ENCODE peak calls at places on chromosome 12, in seven cellular contexts. Q, H, B, O, Y, I and G are unnamed samples. For H3K4me1, the result is how much of the 10 kb centered on the place peaks cover.

GRCh38 chr12:75364918-75365317 is 26.0 kb upstream of the GLIPR1L2 start:
- DNase-seq in H (no peak), B (no peak), Q (peak), Y (no peak), I (no peak), O (no peak), G (no peak)

GRCh38 chr12:62438098-62438692 is 28.4 kb upstream of the MON2 start:
- DNase-seq in Y (peak), O (no peak), B (peak), H (no peak), I (no peak), Q (peak), G (no peak)

GRCh38 chr12:38713294-38713693 is 192.1 kb downstream of the CPNE8 start:
- DNase-seq in B (no peak), O (no peak), Q (no peak), I (no peak), H (no peak), Y (no peak), G (no peak)

GRCh38 chr12:46445093-46445492 is 72.5 kb upstream of the SLC38A2 start:
- DNase-seq in Y (peak), B (no peak), O (no peak), H (no peak), Q (no peak), I (no peak), G (no peak)

GRCh38 chr12:105451211-105451610 is 120.7 kb downstream of the C12orf75 start:
- DNase-seq in I (no peak), B (no peak), Q (peak), O (no peak), Y (no peak), H (no peak), G (peak)

GRCh38 chr12:32052300-32052691 is 54.4 kb upstream of the BICD1 start:
- DNase-seq in B (no peak), I (no peak), Q (no peak), Y (no peak), O (no peak), H (no peak), G (no peak)

GRCh38 chr12:54300267-54300731 is 516 bp downstream of the NFE2 start:
- DNase-seq in Y (no peak), I (no peak), H (no peak), B (no peak), O (no peak), Q (no peak), G (no peak)

GRCh38 chr12:89661706-89662330 is 46.8 kb downstream of the ATP2B1 start:
- DNase-seq in H (no peak), I (no peak), Q (no peak), B (no peak), O (no peak), Y (no peak), G (no peak)

GRCh38 chr12:69688496-69689427 is 10.3 kb downstream of the BEST3 start:
- DNase-seq in I (peak), B (no peak), Q (peak), O (no peak), H (peak), Y (peak), G (peak)

GRCh38 chr12:71780207-71780822 is 25.7 kb downstream of the RAB21 start:
- DNase-seq in H (peak), I (no peak), Y (peak), O (no peak), B (no peak), Q (peak), G (peak)

GRCh38 chr12:47085815-47086252 is 6.1 kb upstream of the AMIGO2 start:
- DNase-seq in Q (peak), I (no peak), B (no peak), Y (peak), O (no peak), H (no peak), G (no peak)

GRCh38 chr12:48003226-48004038 is 844 bp downstream of the COL2A1 start:
- DNase-seq in O (no peak), H (no peak), Q (no peak), Y (peak), I (no peak), B (no peak), G (no peak)

GRCh38 chr12:53870122-53870521 is 68.5 kb upstream of the HOXC13 start:
- DNase-seq in H (no peak), O (no peak), B (no peak), I (no peak), Q (no peak), Y (peak), G (no peak)

GRCh38 chr12:49331360-49332222 is 5.4 kb downstream of the C1QL4 start:
- DNase-seq in Q (peak), Y (peak), H (peak), I (peak), B (no peak), O (peak), G (peak)

GRCh38 chr12:86334071-86334470 is 77.9 kb upstream of the MGAT4C start:
- DNase-seq in B (no peak), O (no peak), Y (no peak), I (no peak), H (no peak), Q (no peak), G (no peak)

GRCh38 chr12:123142948-123143752 is 7.7 kb downstream of the PITPNM2 start:
- DNase-seq in Q (no peak), B (no peak), I (no peak), O (peak), Y (peak), H (peak), G (no peak)

GRCh38 chr12:70648191-70648590 is 11.0 kb upstream of the PTPRB start:
- DNase-seq in H (no peak), B (no peak), Y (no peak), Q (peak), I (no peak), O (no peak), G (no peak)

GRCh38 chr12:79138872-79139271 is 274.3 kb downstream of the SYT1 start:
- DNase-seq in Y (no peak), B (no peak), I (no peak), Q (no peak), O (no peak), H (no peak), G (no peak)

GRCh38 chr12:70664463-70664862 is 27.2 kb upstream of the PTPRB start:
- DNase-seq in I (no peak), O (no peak), Y (no peak), H (no peak), Q (no peak), B (no peak), G (no peak)

GRCh38 chr12:120332041-120332440 is 4.5 kb upstream of the PLA2G1B start:
- DNase-seq in B (no peak), O (no peak), I (no peak), Q (no peak), H (no peak), Y (no peak), G (no peak)

GRCh38 chr12:3048540-3048939 is 28.6 kb upstream of the TSPAN9 start:
- DNase-seq in Q (no peak), Y (no peak), H (no peak), I (no peak), O (no peak), B (no peak), G (no peak)

GRCh38 chr12:9699269-9699897 is 29.9 kb downstream of the CLEC2D start:
- DNase-seq in B (no peak), O (no peak), I (no peak), Q (no peak), H (no peak), Y (no peak), G (no peak)

GRCh38 chr12:104750061-104750460 is 208.0 kb downstream of the SLC41A2 start:
- DNase-seq in O (no peak), I (no peak), B (no peak), H (no peak), Q (peak), Y (no peak), G (peak)

GRCh38 chr12:49662998-49663843 is 39.9 kb downstream of the PRPF40B start:
- DNase-seq in H (peak), Y (no peak), O (peak), B (peak), I (peak), Q (peak), G (peak)

GRCh38 chr12:76685246-76685678 is 78.7 kb upstream of the ZDHHC17 start:
- DNase-seq in H (peak), B (no peak), O (no peak), Q (peak), Y (peak), I (no peak), G (no peak)

GRCh38 chr12:4285070-4285469 is 11.5 kb downstream of the CCND2 start:
- DNase-seq in O (no peak), B (no peak), Y (no peak), Q (no peak), I (no peak), H (no peak), G (no peak)

GRCh38 chr12:104570174-104570907 is 113.6 kb downstream of the CHST11 start:
- DNase-seq in I (no peak), H (no peak), B (no peak), O (no peak), Y (no peak), Q (no peak), G (no peak)

GRCh38 chr12:114631242-114631641 is 52.7 kb downstream of the TBX3 start:
- DNase-seq in I (no peak), H (no peak), B (no peak), Y (no peak), Q (no peak), O (no peak), G (no peak)

GRCh38 chr12:10620078-10620779 is 6.8 kb upstream of the MAGOHB start:
- DNase-seq in I (no peak), Q (no peak), B (no peak), Y (no peak), O (no peak), H (no peak), G (no peak)

GRCh38 chr12:15527201-15527782 is 205.0 kb downstream of the PTPRO start:
- DNase-seq in H (peak), Y (peak), I (no peak), Q (peak), B (no peak), O (no peak), G (peak)

GRCh38 chr12:59699408-59700144 is 103.7 kb downstream of the SLC16A7 start:
- DNase-seq in I (no peak), O (no peak), Y (no peak), B (no peak), Q (peak), H (no peak), G (no peak)

GRCh38 chr12:91555981-91556380 is 373.4 kb upstream of the DCN start:
- DNase-seq in O (no peak), I (no peak), H (no peak), B (no peak), Q (no peak), Y (no peak), G (no peak)

GRCh38 chr12:28350502-28350901 is 160.2 kb downstream of the CCDC91 start:
- DNase-seq in O (no peak), B (no peak), Q (no peak), H (no peak), I (no peak), Y (no peak), G (no peak)

GRCh38 chr12:5344131-5344530 is 87.8 kb upstream of the NTF3 start:
- DNase-seq in H (no peak), B (no peak), O (no peak), Q (no peak), Y (no peak), I (no peak), G (no peak)

GRCh38 chr12:45388545-45388944 is 172.7 kb downstream of the ANO6 start:
- DNase-seq in B (no peak), O (no peak), H (no peak), Y (peak), I (no peak), Q (peak), G (peak)

GRCh38 chr12:5807090-5807414 is 138.0 kb downstream of the ANO2 start:
- DNase-seq in B (no peak), I (no peak), Q (peak), H (no peak), O (no peak), Y (no peak), G (no peak)

GRCh38 chr12:113388351-113388750 is 15.3 kb downstream of the SDS start:
- DNase-seq in Q (no peak), Y (no peak), I (no peak), H (no peak), B (no peak), O (no peak), G (no peak)

GRCh38 chr12:103677905-103678304 is 90.8 kb downstream of the STAB2 start:
- DNase-seq in O (no peak), Y (no peak), B (no peak), H (no peak), I (no peak), Q (no peak), G (no peak)

GRCh38 chr12:101027200-101027599 is 182.8 kb downstream of the SLC5A8 start:
- DNase-seq in H (no peak), Q (no peak), O (no peak), B (no peak), I (no peak), Y (no peak), G (no peak)

DNA sequence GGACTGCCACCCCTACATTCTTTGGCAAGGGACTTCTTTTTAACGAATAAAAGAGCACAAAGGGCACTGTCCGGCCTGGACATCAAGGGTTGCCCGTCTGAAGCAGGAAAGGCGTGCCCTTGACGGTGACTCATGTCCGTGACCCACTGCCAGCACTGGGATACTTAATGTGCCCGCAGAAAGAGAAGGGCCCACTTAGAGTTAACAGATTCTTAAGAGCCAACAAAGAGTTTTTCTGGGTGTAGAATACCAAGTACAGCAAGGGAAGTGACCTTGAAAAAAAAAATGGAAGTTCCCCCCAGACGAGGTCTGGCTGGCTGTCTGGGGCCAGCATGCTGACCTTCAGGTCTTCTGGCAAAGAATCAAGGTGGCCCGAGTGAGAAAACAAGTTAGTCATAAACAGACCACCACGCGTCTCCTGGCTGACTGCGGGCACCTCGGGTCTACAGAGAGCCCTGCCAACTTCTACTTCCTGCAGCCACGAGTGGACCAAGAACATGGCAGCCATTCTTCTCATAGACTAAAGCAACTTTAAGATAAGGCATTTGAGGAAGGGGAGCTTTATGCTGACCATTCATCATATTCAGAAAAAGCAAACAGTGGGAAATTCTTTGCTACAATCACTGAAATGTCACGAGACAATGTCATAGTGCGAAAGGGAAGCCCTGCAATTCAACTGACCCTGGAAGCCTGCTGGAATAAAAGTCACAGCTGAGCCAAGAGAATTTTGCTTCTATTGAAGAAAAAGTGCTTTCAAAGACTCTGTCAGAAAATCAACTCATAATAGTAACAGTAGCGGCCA is 10.4 kb upstream of the SELPLG start:
- DNase-seq in B (no peak), Q (no peak), Y (peak), O (peak), H (peak), I (no peak), G (peak)
- TF ChIP-seq POLR2A in B (peak), Q (no peak), Y (no peak), O (no peak), H (no peak), I (no peak), G (no peak)

DNA sequence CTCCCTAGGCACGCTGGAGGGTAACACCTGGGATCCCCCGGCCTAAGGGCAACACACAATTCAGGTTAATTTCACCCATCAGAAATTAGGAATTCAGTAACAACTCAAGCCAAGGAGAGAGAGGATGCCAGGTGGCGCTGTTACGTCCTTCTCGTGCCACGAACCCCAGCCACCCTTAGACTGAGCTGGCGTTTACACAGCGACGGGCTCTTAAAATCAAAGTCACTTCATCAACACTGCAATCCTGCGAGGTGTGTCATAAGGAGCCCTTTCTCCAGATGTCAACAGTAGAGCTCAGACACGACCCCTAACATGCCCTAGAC is 110.6 kb upstream of the TMEM132D start:
- DNase-seq in I (no peak), H (no peak), Y (peak), Q (no peak), B (no peak), O (no peak), G (no peak)
- H3K4me3 ChIP-seq in I (no peak), H (no peak), Y (no peak), Q (no peak), B (no peak), O (no peak), G (no peak)

DNA sequence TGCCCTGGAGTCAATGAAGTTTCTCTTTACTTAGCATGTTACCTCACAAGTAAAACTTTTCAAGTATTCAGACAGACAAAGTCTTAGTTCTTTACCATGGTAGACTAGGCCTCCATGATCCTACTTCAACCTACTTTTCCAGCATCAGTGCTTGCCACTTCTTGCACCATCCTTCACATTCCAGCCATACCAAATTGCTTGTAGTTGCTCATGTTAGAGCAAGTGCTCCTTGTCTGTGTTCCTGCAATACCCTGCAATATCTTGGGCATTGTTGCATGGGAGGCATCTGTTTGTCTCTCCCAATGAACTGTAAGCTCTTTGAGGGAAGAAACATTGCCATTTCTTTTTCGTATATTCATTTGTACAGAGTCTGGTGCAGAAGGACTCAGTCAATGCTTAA is 77.9 kb downstream of the SRGAP1 start:
- DNase-seq in H (no peak), Y (peak), Q (peak), B (no peak), O (no peak), I (no peak), G (no peak)
- H3K4me1 ChIP-seq in H (under half), Y (under half), Q (under half), B (under half), O (under half), I (under half), G (under half)

GRCh38 chr12:124518051-124518932 is 49.1 kb downstream of the NCOR2 start:
- DNase-seq in O (peak), I (peak), Q (peak), H (peak), B (no peak), Y (peak), G (peak)
- TF ChIP-seq POLR2A in O (peak), I (peak), Q (no peak), H (peak), B (no peak), Y (no peak), G (no peak)

GRCh38 chr12:52146822-52147366 is 44.9 kb downstream of the KRT80 start:
- DNase-seq in Y (peak), Q (no peak), B (no peak), O (no peak), I (peak), H (no peak), G (no peak)
- H3K4me3 ChIP-seq in Y (peak), Q (no peak), B (no peak), O (no peak), I (no peak), H (no peak), G (no peak)

DNA sequence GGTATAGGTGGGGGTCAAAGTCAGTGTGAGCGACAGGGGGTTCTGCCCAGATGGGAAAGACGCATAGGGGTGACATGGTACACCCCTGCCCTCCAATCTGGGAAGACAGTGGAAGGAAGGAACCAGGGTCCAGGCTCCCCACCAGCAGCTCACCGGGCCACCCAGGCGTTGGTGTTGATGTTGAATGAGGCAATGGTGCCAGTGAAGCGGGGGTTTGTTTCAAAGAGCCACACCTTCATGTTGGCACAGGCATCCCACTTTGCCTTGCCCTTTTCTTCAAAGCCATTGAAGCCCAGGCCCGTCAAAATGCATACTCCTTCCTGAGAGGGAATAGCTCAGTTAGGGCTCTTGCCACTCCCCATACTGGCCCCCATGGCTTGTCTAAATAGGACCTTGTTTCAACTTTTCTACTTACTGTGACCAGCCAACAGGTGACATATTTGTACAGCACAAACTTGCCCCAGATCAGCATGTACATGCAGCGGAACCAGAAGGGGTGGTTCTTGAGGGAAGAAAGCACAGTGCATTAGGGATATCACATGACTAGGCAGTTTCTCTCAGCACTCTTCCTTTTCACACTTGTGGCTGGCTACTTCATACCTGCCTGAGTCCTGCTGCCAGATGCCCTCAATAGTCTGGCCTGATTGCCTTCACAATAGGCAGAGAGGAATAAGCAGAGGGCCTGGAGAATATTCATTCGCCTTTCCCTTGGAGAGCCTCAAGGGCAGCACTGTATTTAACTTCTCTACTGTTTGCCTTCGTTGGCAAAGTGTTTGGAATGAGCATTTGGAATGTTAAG is 7.7 kb downstream of the EMG1 start:
- DNase-seq in O (no peak), H (no peak), B (no peak), Q (no peak), I (no peak), Y (no peak), G (no peak)
- H3K4me1 ChIP-seq in O (under half), H (under half), B (under half), Q (under half), I (under half), Y (under half), G (under half)

DNA sequence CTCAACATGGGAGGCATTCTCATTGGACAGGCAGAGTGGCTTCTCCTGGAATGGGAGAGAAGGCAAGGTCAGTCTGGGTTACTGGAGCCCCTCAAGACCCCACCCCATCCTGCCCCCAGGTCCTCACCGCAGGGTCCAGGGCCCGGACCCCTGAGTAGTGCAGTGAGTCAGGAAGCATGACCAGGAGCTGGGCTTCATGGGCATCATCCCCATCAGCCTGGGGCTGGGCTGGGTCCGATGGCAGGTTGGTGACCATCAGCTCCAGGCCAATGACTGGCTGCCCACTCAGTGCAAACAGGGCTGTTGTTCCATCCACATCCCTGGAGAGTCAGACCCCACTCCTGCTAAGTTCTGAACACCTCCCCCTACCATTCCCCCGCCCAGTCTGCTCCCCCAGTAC is 13.1 kb downstream of the ITGA7 start:
- DNase-seq in B (no peak), I (no peak), Q (no peak), Y (no peak), H (no peak), O (no peak), G (no peak)
- TF ChIP-seq POLR2A in B (no peak), I (no peak), Q (no peak), Y (no peak), H (no peak), O (no peak), G (no peak)